ENCODE peak calls at places on chromosomes 16 and 17, in four cellular contexts. One of them, this sample, is unnamed.

GRCh38 chr16:1217526-1217925 is 7.5 kb downstream of the TPSG1 start:
- DNase-seq in stomach: no peak
- DNase-seq in neural crest cell: no peak
- DNase-seq in MCF 10A: no peak
- DNase-seq in this sample: no peak

GRCh38 chr17:49910094-49910857 is 58.7 kb upstream of the DLX4 start:
- DNase-seq in stomach: peak; percentile 59
- DNase-seq in neural crest cell: no peak
- DNase-seq in MCF 10A: no peak
- DNase-seq in this sample: peak; percentile 20

GRCh38 chr17:15657868-15658775 is 26.0 kb downstream of the TRIM16 start:
- DNase-seq in stomach: no peak
- DNase-seq in neural crest cell: no peak
- DNase-seq in MCF 10A: peak; percentile 66
- DNase-seq in this sample: no peak

GRCh38 chr16:72927199-72928088 is 120.5 kb downstream of the ZFHX3 start:
- DNase-seq in stomach: no peak
- DNase-seq in neural crest cell: no peak
- DNase-seq in MCF 10A: peak; percentile 94
- DNase-seq in this sample: no peak

GRCh38 chr17:73650147-73650546 is 5.9 kb upstream of the SDK2 start:
- DNase-seq in stomach: no peak
- DNase-seq in neural crest cell: no peak
- DNase-seq in MCF 10A: no peak
- DNase-seq in this sample: no peak

GRCh38 chr16:48409839-48410610 is 24.8 kb upstream of the SIAH1 start:
- DNase-seq in stomach: peak; percentile 53
- DNase-seq in neural crest cell: no peak
- DNase-seq in MCF 10A: peak; percentile 91
- DNase-seq in this sample: no peak

GRCh38 chr17:48244814-48245213 is 137.2 kb downstream of the SNX11 start:
- DNase-seq in stomach: no peak
- DNase-seq in neural crest cell: no peak
- DNase-seq in MCF 10A: peak; percentile 13
- DNase-seq in this sample: no peak

GRCh38 chr17:64508683-64509082 is 1.9 kb downstream of the CEP95 start:
- DNase-seq in stomach: no peak
- DNase-seq in neural crest cell: no peak
- DNase-seq in MCF 10A: no peak
- DNase-seq in this sample: no peak

GRCh38 chr16:24909856-24910255 is 64.1 kb downstream of the SLC5A11 start:
- DNase-seq in stomach: no peak
- DNase-seq in neural crest cell: no peak
- DNase-seq in MCF 10A: no peak
- DNase-seq in this sample: no peak

GRCh38 chr17:60106377-60107059 is 27.8 kb upstream of the HEATR6 start:
- DNase-seq in stomach: no peak
- DNase-seq in neural crest cell: no peak
- DNase-seq in MCF 10A: no peak
- DNase-seq in this sample: no peak

GRCh38 chr16:66750279-66751134 is 902 bp downstream of the DYNC1LI2 start:
- DNase-seq in stomach: no peak
- DNase-seq in neural crest cell: no peak
- DNase-seq in MCF 10A: no peak
- DNase-seq in this sample: no peak

GRCh38 chr16:89859809-89860075 is 13.7 kb upstream of the TCF25 start:
- DNase-seq in stomach: no peak
- DNase-seq in neural crest cell: no peak
- DNase-seq in MCF 10A: no peak
- DNase-seq in this sample: no peak

GRCh38 chr17:79255471-79255870 is 180.8 kb downstream of the ENGASE start:
- DNase-seq in stomach: no peak
- DNase-seq in neural crest cell: no peak
- DNase-seq in MCF 10A: no peak
- DNase-seq in this sample: no peak

GRCh38 chr17:74852237-74853047 is 7.2 kb downstream of the GRIN2C start:
- DNase-seq in stomach: no peak
- DNase-seq in neural crest cell: no peak
- DNase-seq in MCF 10A: no peak
- DNase-seq in this sample: peak; percentile 46

GRCh38 chr17:50205111-50205821 is 3.8 kb upstream of the COL1A1 start:
- DNase-seq in stomach: no peak
- DNase-seq in neural crest cell: no peak
- DNase-seq in MCF 10A: no peak
- DNase-seq in this sample: no peak

GRCh38 chr17:44108440-44109311 is 14.8 kb downstream of the HDAC5 start:
- DNase-seq in stomach: peak; percentile 65
- DNase-seq in neural crest cell: no peak
- DNase-seq in MCF 10A: peak; percentile 86
- DNase-seq in this sample: no peak

GRCh38 chr17:42249681-42250446 is 26.3 kb downstream of the STAT5B start:
- DNase-seq in stomach: no peak
- DNase-seq in neural crest cell: no peak
- DNase-seq in MCF 10A: no peak
- DNase-seq in this sample: no peak

GRCh38 chr17:1227917-1228751 is 42.1 kb upstream of the BHLHA9 start:
- DNase-seq in stomach: no peak
- DNase-seq in neural crest cell: no peak
- DNase-seq in MCF 10A: no peak
- DNase-seq in this sample: no peak

GRCh38 chr17:67920212-67920611 is 76.1 kb downstream of the C17orf58 start:
- DNase-seq in stomach: no peak
- DNase-seq in neural crest cell: no peak
- DNase-seq in MCF 10A: no peak
- DNase-seq in this sample: no peak

GRCh38 chr17:20267459-20267842 is 199.9 kb downstream of the LGALS9B start:
- DNase-seq in stomach: no peak
- DNase-seq in neural crest cell: no peak
- DNase-seq in MCF 10A: no peak
- DNase-seq in this sample: no peak

GRCh38 chr17:32286518-32286900 is 20.9 kb downstream of the RHBDL3 start:
- DNase-seq in stomach: no peak
- DNase-seq in neural crest cell: no peak
- DNase-seq in MCF 10A: no peak
- DNase-seq in this sample: no peak

GRCh38 chr17:82775033-82775823 is 23.4 kb downstream of the TBCD start:
- DNase-seq in stomach: peak; percentile 83
- DNase-seq in neural crest cell: peak; percentile 61
- DNase-seq in MCF 10A: peak; percentile 50
- DNase-seq in this sample: peak; percentile 79

GRCh38 chr16:30141750-30142149 is 18.7 kb upstream of the MAPK3 start:
- DNase-seq in stomach: no peak
- DNase-seq in neural crest cell: no peak
- DNase-seq in MCF 10A: no peak
- DNase-seq in this sample: no peak

GRCh38 chr16:30144917-30145316 is 21.9 kb upstream of the MAPK3 start:
- DNase-seq in stomach: no peak
- DNase-seq in neural crest cell: no peak
- DNase-seq in MCF 10A: no peak
- DNase-seq in this sample: no peak

GRCh38 chr16:30144017-30144416 is 21.0 kb upstream of the MAPK3 start:
- DNase-seq in stomach: no peak
- DNase-seq in neural crest cell: no peak
- DNase-seq in MCF 10A: no peak
- DNase-seq in this sample: no peak

GRCh38 chr16:30143347-30143702 is 20.3 kb upstream of the MAPK3 start:
- DNase-seq in stomach: no peak
- DNase-seq in neural crest cell: no peak
- DNase-seq in MCF 10A: no peak
- DNase-seq in this sample: no peak

DNA sequence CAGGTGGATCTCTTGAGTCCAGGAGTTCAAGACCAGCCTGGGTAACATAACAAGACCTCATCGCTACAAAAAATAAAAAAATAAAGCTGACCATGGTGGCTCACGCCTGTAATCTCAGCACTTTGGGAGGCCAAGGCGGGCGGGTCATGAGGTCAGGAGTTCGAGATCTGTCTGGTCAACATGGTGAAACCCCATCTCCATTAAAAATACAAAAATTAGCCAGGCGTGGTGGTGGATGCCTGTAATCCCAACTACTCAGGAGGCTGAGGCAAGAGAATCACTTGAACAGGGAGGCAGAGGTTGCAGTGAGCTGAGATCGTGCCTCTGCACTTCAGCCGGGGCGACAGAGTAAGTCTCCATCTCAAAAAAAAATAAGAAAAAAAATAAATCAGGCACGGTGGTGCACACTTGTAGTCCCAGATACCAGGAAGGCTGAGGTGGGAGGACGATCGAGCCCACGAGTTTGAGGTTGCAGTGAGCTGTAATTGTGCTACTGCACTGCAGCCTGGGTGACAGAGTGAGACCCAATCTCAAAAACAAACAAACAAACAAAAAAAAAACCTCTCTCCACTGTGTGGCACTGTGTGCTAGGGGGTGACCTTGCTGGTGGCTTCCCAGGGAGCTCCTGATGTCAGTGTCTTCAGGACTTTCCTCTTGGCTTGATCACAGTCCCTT is 19.8 kb upstream of the MAPK3 start:
- DNase-seq in stomach: no peak
- DNase-seq in neural crest cell: no peak
- DNase-seq in MCF 10A: peak; percentile 13
- DNase-seq in this sample: no peak
- TF ChIP-seq CTCF in stomach: no peak
- TF ChIP-seq CTCF in neural crest cell: no peak
- TF ChIP-seq CTCF in MCF 10A: no peak
- TF ChIP-seq CTCF in this sample: no peak

DNA sequence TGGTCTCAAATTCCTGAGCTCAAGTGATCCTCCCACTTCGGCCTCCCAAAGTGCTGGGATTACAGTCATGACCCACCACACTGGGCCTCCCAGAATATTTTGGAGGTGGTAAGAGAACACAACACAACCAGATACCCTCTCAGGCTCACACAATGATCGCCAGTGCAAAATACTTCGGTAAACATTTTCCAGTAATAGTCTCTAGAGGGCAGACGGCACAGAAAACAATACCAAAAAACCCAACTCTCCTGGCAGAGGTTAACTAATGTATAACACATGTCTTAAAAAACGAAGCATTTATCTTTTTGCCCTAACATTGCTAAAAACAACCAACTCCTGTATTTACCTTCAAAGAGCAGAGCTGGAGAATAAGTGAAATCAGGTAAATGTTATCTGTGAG is 10.5 kb downstream of the NUFIP2 start:
- DNase-seq in stomach: no peak
- DNase-seq in neural crest cell: no peak
- DNase-seq in MCF 10A: peak; percentile 11
- DNase-seq in this sample: no peak
- TF ChIP-seq CTCF in stomach: no peak
- TF ChIP-seq CTCF in neural crest cell: peak; percentile 33
- TF ChIP-seq CTCF in MCF 10A: no peak
- TF ChIP-seq CTCF in this sample: no peak

GRCh38 chr17:12046786-12047185 is 26.1 kb downstream of the MAP2K4 start:
- DNase-seq in stomach: no peak
- DNase-seq in neural crest cell: no peak
- DNase-seq in MCF 10A: no peak
- DNase-seq in this sample: no peak
- TF ChIP-seq CTCF in stomach: no peak
- TF ChIP-seq CTCF in neural crest cell: no peak
- TF ChIP-seq CTCF in MCF 10A: no peak
- TF ChIP-seq CTCF in this sample: no peak

GRCh38 chr17:2238432-2239169 is 65.0 kb downstream of the SMG6 start:
- DNase-seq in stomach: no peak
- DNase-seq in neural crest cell: no peak
- DNase-seq in MCF 10A: no peak
- DNase-seq in this sample: no peak
- TF ChIP-seq CTCF in stomach: no peak
- TF ChIP-seq CTCF in neural crest cell: no peak
- TF ChIP-seq CTCF in MCF 10A: no peak
- TF ChIP-seq CTCF in this sample: no peak

GRCh38 chr16:11384184-11384955 is 39.1 kb downstream of the RMI2 start:
- DNase-seq in stomach: no peak
- DNase-seq in neural crest cell: no peak
- DNase-seq in MCF 10A: no peak
- DNase-seq in this sample: no peak

GRCh38 chr16:11389083-11389482 is 43.8 kb downstream of the RMI2 start:
- DNase-seq in stomach: no peak
- DNase-seq in neural crest cell: no peak
- DNase-seq in MCF 10A: no peak
- DNase-seq in this sample: no peak

GRCh38 chr16:11384956-11385586 is 39.8 kb downstream of the RMI2 start:
- DNase-seq in stomach: no peak
- DNase-seq in neural crest cell: no peak
- DNase-seq in MCF 10A: no peak
- DNase-seq in this sample: no peak

GRCh38 chr16:11386054-11386680 is 40.9 kb downstream of the RMI2 start:
- DNase-seq in stomach: no peak
- DNase-seq in neural crest cell: no peak
- DNase-seq in MCF 10A: no peak
- DNase-seq in this sample: no peak

GRCh38 chr16:11386791-11387546 is 41.7 kb downstream of the RMI2 start:
- DNase-seq in stomach: peak; percentile 57
- DNase-seq in neural crest cell: peak; percentile 59
- DNase-seq in MCF 10A: no peak
- DNase-seq in this sample: peak; percentile 74
- TF ChIP-seq CTCF in stomach: no peak
- TF ChIP-seq CTCF in neural crest cell: peak; percentile 62
- TF ChIP-seq CTCF in MCF 10A: peak; percentile 17
- TF ChIP-seq CTCF in this sample: peak; percentile 58

DNA sequence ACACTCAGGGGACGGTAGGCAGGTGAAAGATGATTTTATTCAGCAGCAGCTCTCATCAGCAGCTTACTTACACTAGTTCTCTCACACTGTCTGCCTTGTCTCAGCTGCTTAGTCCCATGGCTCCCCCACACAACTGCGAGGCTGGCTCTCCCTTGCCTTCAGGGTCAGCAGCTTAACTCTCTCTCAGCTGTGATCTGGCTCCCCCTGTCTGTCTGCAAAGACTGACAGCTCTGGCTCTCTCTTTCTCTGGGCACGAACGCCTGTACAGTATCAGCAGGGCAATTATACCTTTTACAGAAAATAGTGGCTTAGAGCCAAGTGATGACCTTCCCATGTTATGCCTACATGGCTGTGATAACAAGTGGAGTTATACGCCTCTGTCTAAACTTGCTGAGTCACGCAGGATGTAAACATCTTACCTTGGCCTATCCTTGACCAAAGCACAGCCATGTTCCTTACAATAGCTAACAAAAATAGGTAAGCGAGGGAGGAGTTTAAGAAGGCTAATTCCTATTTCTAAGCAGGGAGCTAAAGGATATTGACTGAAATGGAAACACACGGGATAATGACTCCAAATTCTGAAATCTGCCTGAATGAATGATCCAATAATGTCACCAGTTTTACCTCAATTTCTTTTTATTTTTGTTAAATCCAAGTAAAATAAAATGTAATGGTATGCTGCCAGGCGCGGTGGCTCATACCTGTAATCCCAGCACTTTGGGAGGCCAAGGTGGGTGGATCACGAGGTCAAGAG is 1.1 kb upstream of the NDUFAB1 start:
- DNase-seq in stomach: no peak
- DNase-seq in neural crest cell: peak; percentile 6
- DNase-seq in MCF 10A: peak; percentile 44
- DNase-seq in this sample: peak; percentile 31
- TF ChIP-seq CTCF in stomach: no peak
- TF ChIP-seq CTCF in neural crest cell: no peak
- TF ChIP-seq CTCF in MCF 10A: no peak
- TF ChIP-seq CTCF in this sample: no peak

This sample was measured in endothelial cell.